ENCODE peak calls at places on chromosomes 4 and X, in five cellular contexts. One of them, this sample, is unnamed.
A peak's percentile ranks its signal among the peaks of the same experiment; 100 is the strongest.

GRCh38 chrX:118495958-118496762 is 545 bp downstream of the DOCK11 start:
- DNase-seq in OCI-M1: peak; percentile 66
- DNase-seq in upper lobe of left lung: peak; percentile 87
- DNase-seq in fibroblast of lung: peak; percentile 30
- DNase-seq in GM23248: peak; percentile 45
- DNase-seq in this sample: no peak

GRCh38 chr4:131091896-131092295 is 1995.9 kb downstream of the C4orf33 start:
- DNase-seq in upper lobe of left lung: no peak
- DNase-seq in GM23248: peak; percentile 21
- DNase-seq in OCI-M1: peak; percentile 72
- DNase-seq in fibroblast of lung: peak; percentile 61
- DNase-seq in this sample: peak; percentile 4

GRCh38 chr4:169070071-169070894 is 60.2 kb upstream of the CBR4 start:
- DNase-seq in fibroblast of lung: no peak
- DNase-seq in OCI-M1: no peak
- DNase-seq in upper lobe of left lung: no peak
- DNase-seq in GM23248: peak; percentile 96
- DNase-seq in this sample: peak; percentile 70

GRCh38 chr4:794911-795725 is 30.8 kb downstream of the CPLX1 start:
- DNase-seq in fibroblast of lung: no peak
- DNase-seq in OCI-M1: no peak
- DNase-seq in upper lobe of left lung: peak; percentile 79
- DNase-seq in GM23248: peak; percentile 19
- DNase-seq in this sample: no peak

GRCh38 chrX:39477438-39478120 is 620.2 kb downstream of the BCOR start:
- DNase-seq in upper lobe of left lung: peak; percentile 57
- DNase-seq in OCI-M1: no peak
- DNase-seq in GM23248: no peak
- DNase-seq in fibroblast of lung: peak; percentile 13
- DNase-seq in this sample: no peak

GRCh38 chr4:6710282-6710681 is 617 bp upstream of the MRFAP1L1 start:
- DNase-seq in GM23248: no peak
- DNase-seq in fibroblast of lung: no peak
- DNase-seq in OCI-M1: no peak
- DNase-seq in upper lobe of left lung: no peak
- DNase-seq in this sample: no peak

GRCh38 chrX:42195506-42195905 is 272.2 kb upstream of the CASK start:
- DNase-seq in upper lobe of left lung: no peak
- DNase-seq in OCI-M1: no peak
- DNase-seq in fibroblast of lung: no peak
- DNase-seq in GM23248: no peak
- DNase-seq in this sample: no peak

GRCh38 chr4:74768857-74769525 is 25.3 kb downstream of the BTC start:
- DNase-seq in OCI-M1: peak; percentile 63
- DNase-seq in upper lobe of left lung: no peak
- DNase-seq in fibroblast of lung: peak; percentile 73
- DNase-seq in GM23248: peak; percentile 26
- DNase-seq in this sample: peak; percentile 9

GRCh38 chr4:16860506-16860905 is 37.9 kb downstream of the LDB2 start:
- DNase-seq in GM23248: peak; percentile 97
- DNase-seq in fibroblast of lung: peak; percentile 94
- DNase-seq in OCI-M1: no peak
- DNase-seq in upper lobe of left lung: no peak
- DNase-seq in this sample: peak; percentile 98

This sample was measured in IMR-90.